ENCODE peak calls at places on chromosomes 1 and 21, in four cellular contexts. One of them, this sample, is unnamed.

GRCh38 chr1:52403566-52404115 is 582 bp downstream of the ORC1 start:
- DNase-seq in AG09309: peak; percentile 39
- DNase-seq in GM10248: peak; percentile 64
- DNase-seq in BJ: no peak
- DNase-seq in this sample: peak; percentile 80

GRCh38 chr1:225631041-225631663 is 21.8 kb downstream of the ENAH start:
- DNase-seq in GM10248: no peak
- DNase-seq in BJ: no peak
- DNase-seq in AG09309: no peak
- DNase-seq in this sample: no peak

GRCh38 chr1:39776886-39777683 is 5.9 kb upstream of the OXCT2 start:
- DNase-seq in AG09309: no peak
- DNase-seq in BJ: no peak
- DNase-seq in GM10248: no peak
- DNase-seq in this sample: no peak

GRCh38 chr1:15621975-15622374 is 4.7 kb downstream of the DDI2 start:
- DNase-seq in GM10248: no peak
- DNase-seq in AG09309: no peak
- DNase-seq in BJ: no peak
- DNase-seq in this sample: no peak

GRCh38 chr1:147723691-147724323 is 36.6 kb downstream of the GJA5 start:
- DNase-seq in BJ: no peak
- DNase-seq in AG09309: no peak
- DNase-seq in GM10248: no peak
- DNase-seq in this sample: peak; percentile 27

GRCh38 chr1:173002891-173003582 is 47.7 kb downstream of the TNFSF18 start:
- DNase-seq in BJ: peak; percentile 34
- DNase-seq in AG09309: peak; percentile 90
- DNase-seq in GM10248: no peak
- DNase-seq in this sample: no peak

GRCh38 chr21:29418813-29419212 is 120.1 kb downstream of the BACH1 start:
- DNase-seq in AG09309: no peak
- DNase-seq in BJ: no peak
- DNase-seq in GM10248: peak; percentile 22
- DNase-seq in this sample: no peak

GRCh38 chr1:62407398-62408009 is 29.3 kb upstream of the USP1 start:
- DNase-seq in AG09309: peak; percentile 21
- DNase-seq in GM10248: peak; percentile 49
- DNase-seq in BJ: no peak
- DNase-seq in this sample: peak; percentile 12

GRCh38 chr1:170192535-170192934 is 46.8 kb downstream of the NTMT2 start:
- DNase-seq in GM10248: no peak
- DNase-seq in AG09309: no peak
- DNase-seq in BJ: no peak
- DNase-seq in this sample: no peak

GRCh38 chr1:36123357-36123756 is 1.7 kb downstream of the COL8A2 start:
- DNase-seq in BJ: no peak
- DNase-seq in GM10248: peak; percentile 65
- DNase-seq in AG09309: no peak
- DNase-seq in this sample: peak; percentile 57

GRCh38 chr1:41404308-41404755 is 43.1 kb downstream of the FOXO6 start:
- DNase-seq in AG09309: no peak
- DNase-seq in GM10248: no peak
- DNase-seq in BJ: no peak
- DNase-seq in this sample: peak; percentile 75

GRCh38 chr1:84632975-84633427 is 57.3 kb downstream of the SSX2IP start:
- DNase-seq in AG09309: peak; percentile 31
- DNase-seq in GM10248: no peak
- DNase-seq in BJ: no peak
- DNase-seq in this sample: peak; percentile 25

GRCh38 chr1:192702212-192702993 is 66.5 kb downstream of the RGS13 start:
- DNase-seq in AG09309: peak; percentile 75
- DNase-seq in BJ: peak; percentile 61
- DNase-seq in GM10248: no peak
- DNase-seq in this sample: no peak

GRCh38 chr1:57124768-57125446 is 159.1 kb upstream of the C8B start:
- DNase-seq in BJ: no peak
- DNase-seq in GM10248: no peak
- DNase-seq in AG09309: no peak
- DNase-seq in this sample: no peak

GRCh38 chr1:5747428-5748285 is 244.6 kb downstream of the NPHP4 start:
- DNase-seq in AG09309: no peak
- DNase-seq in BJ: no peak
- DNase-seq in GM10248: no peak
- DNase-seq in this sample: no peak

GRCh38 chr1:46807046-46807972 is 8.5 kb downstream of the CYP4B1 start:
- DNase-seq in AG09309: no peak
- DNase-seq in BJ: no peak
- DNase-seq in GM10248: no peak
- DNase-seq in this sample: no peak

GRCh38 chr1:233647625-233648024 is 33.7 kb downstream of the KCNK1 start:
- DNase-seq in AG09309: no peak
- DNase-seq in GM10248: no peak
- DNase-seq in BJ: no peak
- DNase-seq in this sample: no peak

GRCh38 chr1:245260883-245261282 is 106.1 kb downstream of the KIF26B start:
- DNase-seq in GM10248: no peak
- DNase-seq in AG09309: no peak
- DNase-seq in BJ: no peak
- DNase-seq in this sample: no peak

GRCh38 chr1:246447501-246447900 is 59.6 kb downstream of the SMYD3 start:
- DNase-seq in GM10248: no peak
- DNase-seq in AG09309: no peak
- DNase-seq in BJ: no peak
- DNase-seq in this sample: no peak

GRCh38 chr1:166174108-166174507 is 7.3 kb upstream of the FAM78B start:
- DNase-seq in AG09309: no peak
- DNase-seq in BJ: no peak
- DNase-seq in GM10248: no peak
- DNase-seq in this sample: no peak

GRCh38 chr21:27298465-27298864 is 331.6 kb upstream of the ADAMTS5 start:
- DNase-seq in BJ: no peak
- DNase-seq in AG09309: no peak
- DNase-seq in GM10248: no peak
- DNase-seq in this sample: no peak

GRCh38 chr1:154474802-154475201 is 27.2 kb upstream of the TDRD10 start:
- DNase-seq in BJ: peak; percentile 86
- DNase-seq in GM10248: no peak
- DNase-seq in AG09309: peak; percentile 82
- DNase-seq in this sample: no peak

GRCh38 chr1:151259351-151259750 is 4.8 kb downstream of the PSMD4 start:
- DNase-seq in AG09309: no peak
- DNase-seq in BJ: no peak
- DNase-seq in GM10248: no peak
- DNase-seq in this sample: no peak

GRCh38 chr1:6459850-6460265 is 6.1 kb downstream of the TNFRSF25 start:
- DNase-seq in GM10248: no peak
- DNase-seq in BJ: no peak
- DNase-seq in AG09309: no peak
- DNase-seq in this sample: peak; percentile 70

GRCh38 chr1:230170610-230171009 is 103.6 kb downstream of the GALNT2 start:
- DNase-seq in AG09309: no peak
- DNase-seq in BJ: no peak
- DNase-seq in GM10248: no peak
- DNase-seq in this sample: no peak

GRCh38 chr1:157312270-157312812 is 174.1 kb upstream of the ETV3 start:
- DNase-seq in GM10248: no peak
- DNase-seq in BJ: no peak
- DNase-seq in AG09309: no peak
- DNase-seq in this sample: no peak

GRCh38 chr1:151760597-151761385 is 2.5 kb downstream of the MRPL9 start:
- DNase-seq in BJ: no peak
- DNase-seq in GM10248: no peak
- DNase-seq in AG09309: no peak
- DNase-seq in this sample: no peak

DNA sequence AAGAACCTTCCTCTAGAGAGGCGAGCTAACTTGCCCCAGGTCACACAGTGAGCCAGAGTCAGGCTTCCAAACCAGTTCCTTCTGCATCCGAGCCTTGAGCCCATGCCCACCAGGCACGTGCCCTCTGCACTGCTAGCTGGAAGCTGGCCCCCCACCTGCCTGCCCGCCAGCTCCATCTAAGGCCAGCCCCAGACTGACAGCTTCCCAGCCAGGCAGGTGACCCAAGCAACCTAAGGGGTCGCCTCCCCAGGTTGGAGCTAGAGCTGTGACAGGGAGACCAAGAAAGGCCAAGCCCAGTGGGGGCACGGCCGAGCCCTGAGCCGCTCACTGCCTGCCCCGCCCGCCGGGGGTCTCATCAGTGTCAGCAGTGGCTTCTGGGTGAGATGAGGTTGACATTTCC is 19.9 kb upstream of the C1QA start:
- DNase-seq in GM10248: no peak
- DNase-seq in AG09309: no peak
- DNase-seq in BJ: no peak
- DNase-seq in this sample: no peak
- TF ChIP-seq CTCF in GM10248: no peak
- TF ChIP-seq CTCF in AG09309: no peak
- TF ChIP-seq CTCF in BJ: no peak
- TF ChIP-seq CTCF in this sample: no peak

GRCh38 chr1:116362050-116362449 is 11.0 kb upstream of the ATP1A1 start:
- DNase-seq in BJ: no peak
- DNase-seq in AG09309: no peak
- DNase-seq in GM10248: no peak
- DNase-seq in this sample: no peak

GRCh38 chr1:116359871-116360270 is 13.2 kb upstream of the ATP1A1 start:
- DNase-seq in GM10248: no peak
- DNase-seq in BJ: no peak
- DNase-seq in AG09309: no peak
- DNase-seq in this sample: no peak

GRCh38 chr1:116359060-116359830 is 13.8 kb upstream of the ATP1A1 start:
- DNase-seq in AG09309: no peak
- DNase-seq in BJ: no peak
- DNase-seq in GM10248: no peak
- DNase-seq in this sample: no peak

GRCh38 chr1:116361648-116362047 is 11.4 kb upstream of the ATP1A1 start:
- DNase-seq in GM10248: no peak
- DNase-seq in AG09309: no peak
- DNase-seq in BJ: no peak
- DNase-seq in this sample: no peak

DNA sequence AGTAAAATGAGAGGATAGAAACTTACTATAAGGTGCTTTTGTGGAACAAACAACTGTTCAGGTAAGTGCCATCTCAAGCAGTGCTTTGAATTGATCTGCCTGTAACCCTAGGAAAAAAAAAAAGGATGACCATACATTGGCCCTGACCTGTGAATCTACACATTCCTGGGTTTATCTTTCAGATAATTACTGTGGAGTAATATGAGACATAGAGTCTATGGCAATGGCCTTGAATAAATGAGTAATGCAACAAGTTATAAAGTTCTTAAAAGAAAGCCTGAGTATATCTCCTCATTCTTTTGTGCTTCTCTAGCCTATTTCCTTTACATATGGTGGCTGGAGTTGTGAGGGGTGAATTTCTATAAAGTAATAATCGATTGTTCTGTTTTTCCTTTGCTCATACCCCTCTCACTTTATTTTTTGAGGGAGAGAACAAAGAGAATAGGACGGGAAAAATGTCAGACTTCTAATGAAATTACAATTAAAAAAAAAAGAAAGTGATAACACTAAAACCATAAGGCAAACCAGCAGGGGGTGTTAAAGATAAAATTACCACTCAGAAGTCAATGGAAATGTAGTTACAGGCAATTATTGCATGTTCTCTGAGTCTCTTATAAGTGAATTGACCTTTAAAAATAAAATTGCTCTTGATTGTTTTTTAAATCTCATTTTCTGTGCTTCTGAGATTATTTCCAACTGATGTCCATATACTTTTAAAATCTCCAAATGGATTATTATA is 12.4 kb upstream of the ATP1A1 start:
- DNase-seq in AG09309: no peak
- DNase-seq in GM10248: peak; percentile 32
- DNase-seq in BJ: no peak
- DNase-seq in this sample: no peak
- TF ChIP-seq CTCF in AG09309: no peak
- TF ChIP-seq CTCF in GM10248: peak; percentile 12
- TF ChIP-seq CTCF in BJ: no peak
- TF ChIP-seq CTCF in this sample: peak; percentile 50

GRCh38 chr1:160924791-160925651 is 29.6 kb downstream of the ITLN2 start:
- DNase-seq in BJ: no peak
- DNase-seq in AG09309: no peak
- DNase-seq in GM10248: no peak
- DNase-seq in this sample: no peak

DNA sequence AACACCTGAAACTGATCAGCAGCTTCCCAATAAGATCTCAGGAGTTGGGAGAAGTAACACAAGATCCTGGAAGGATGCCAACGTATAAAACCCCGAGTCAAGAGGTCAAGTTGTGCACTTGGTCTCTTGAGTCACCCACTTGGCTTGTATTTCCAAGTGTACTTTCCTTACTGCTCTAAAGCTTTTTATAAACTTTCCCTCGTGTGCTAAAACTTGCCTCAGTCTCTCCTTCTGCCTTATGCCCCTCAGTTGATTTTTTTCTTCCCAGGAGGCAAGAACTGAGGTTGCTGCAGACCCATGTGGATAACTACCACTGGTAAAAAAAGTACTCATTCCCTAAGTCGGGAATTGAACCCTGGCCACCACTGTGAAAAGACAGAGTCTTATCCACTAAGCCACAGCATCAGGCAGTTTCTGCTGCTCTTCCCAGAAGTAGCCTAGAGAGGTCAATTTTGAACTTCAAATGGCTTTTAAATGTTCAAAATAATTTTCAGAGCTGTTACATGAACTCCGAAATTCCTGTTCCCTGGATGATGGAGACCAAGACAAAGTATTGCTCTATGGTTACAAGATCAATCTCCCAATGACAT is 28.9 kb downstream of the ITLN2 start:
- DNase-seq in AG09309: no peak
- DNase-seq in GM10248: no peak
- DNase-seq in BJ: no peak
- DNase-seq in this sample: no peak
- TF ChIP-seq CTCF in AG09309: no peak
- TF ChIP-seq CTCF in GM10248: no peak
- TF ChIP-seq CTCF in BJ: no peak
- TF ChIP-seq CTCF in this sample: no peak

DNA sequence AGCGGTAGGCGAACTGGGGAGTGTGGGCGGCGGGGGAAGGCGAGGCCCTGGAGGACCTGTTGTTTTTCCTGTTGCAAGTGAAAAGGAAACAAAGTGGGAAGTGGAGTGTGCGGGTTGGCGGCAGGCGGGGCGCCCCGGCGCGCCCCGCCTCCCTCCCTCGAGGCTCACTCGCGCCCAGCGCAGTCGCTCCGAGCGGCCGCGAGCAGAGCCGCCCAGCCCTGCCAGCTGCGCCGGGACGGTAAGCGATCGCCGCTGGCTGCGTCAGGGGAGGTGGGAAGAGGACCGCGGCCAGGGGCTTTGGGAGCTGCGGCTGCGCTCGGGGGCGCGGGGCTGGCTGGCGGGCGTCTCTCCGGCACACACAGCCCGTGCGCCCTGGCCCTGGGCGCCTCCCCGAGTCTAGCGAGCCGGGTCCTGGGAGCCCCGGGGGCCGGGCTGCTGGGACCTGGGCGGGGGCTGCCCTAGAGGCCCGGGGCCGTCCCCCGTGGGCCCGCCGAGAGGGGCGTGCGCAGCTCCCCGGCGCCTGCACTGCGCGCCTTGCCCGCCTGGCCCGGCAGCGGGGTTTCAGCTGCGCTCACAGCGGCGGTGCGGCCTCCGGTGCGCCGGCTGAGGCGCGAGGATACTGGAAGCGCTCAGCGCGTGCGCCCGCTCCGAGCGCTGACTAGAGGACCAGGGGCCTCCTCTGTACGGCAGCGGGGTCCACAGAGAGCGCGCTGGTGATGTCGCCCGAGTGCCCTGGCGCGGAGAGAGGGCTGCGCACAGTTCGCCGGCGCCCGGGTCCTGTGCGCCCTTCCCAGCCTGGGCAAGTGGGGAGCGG is at the start of gene PIK3CD:
- DNase-seq in BJ: no peak
- DNase-seq in AG09309: no peak
- DNase-seq in GM10248: no peak
- DNase-seq in this sample: peak; percentile 59
- TF ChIP-seq CTCF in BJ: no peak
- TF ChIP-seq CTCF in AG09309: no peak
- TF ChIP-seq CTCF in GM10248: no peak
- TF ChIP-seq CTCF in this sample: no peak

This sample was measured in activated CD8-positive, alpha-beta T cell treated with anti-CD3 and anti-CD28 coated beads for 36 hours.